ENCODE peak calls at places on chromosome 7, in nine cellular contexts. V is PC-3, P is GM23248, X is GM23338, K is hepatocyte, D is SK-N-SH, H is HCT116, O is MM.1S, Z is Karpas-422. R is an unnamed sample. For H3K36me3, H3K9me2 and H3K27me3, the result is how much of the 10 kb centered on the place peaks cover.

GRCh38 chr7:18895456-18895855 is 222.0 kb downstream of the TWIST1 start:
- DNase-seq in K (no peak), Z (no peak), X (no peak), V (peak), H (peak), D (no peak), P (peak), O (no peak), R (peak)

GRCh38 chr7:5421626-5422323 is 1.9 kb downstream of the TNRC18 start:
- DNase-seq in V (peak), X (peak), O (no peak), K (peak), Z (no peak), P (peak), H (no peak), D (peak), R (peak)

GRCh38 chr7:28711096-28711495 is 247.0 kb downstream of the TRIL start:
- DNase-seq in K (no peak), O (no peak), Z (no peak), P (no peak), D (no peak), V (no peak), H (no peak), X (no peak), R (no peak)

GRCh38 chr7:20595971-20596370 is 19.5 kb upstream of the ABCB5 start:
- DNase-seq in K (no peak), Z (no peak), H (no peak), X (no peak), V (no peak), P (no peak), O (no peak), D (no peak), R (no peak)

GRCh38 chr7:147971606-147972005 is 619.0 kb upstream of the C7orf33 start:
- DNase-seq in H (no peak), O (no peak), V (no peak), P (no peak), D (no peak), X (no peak), Z (no peak), K (no peak), R (no peak)

GRCh38 chr7:2508327-2509231 is 11.0 kb upstream of the LFNG start:
- DNase-seq in Z (no peak), O (peak), D (no peak), K (no peak), V (no peak), X (no peak), P (peak), H (no peak), R (peak)

GRCh38 chr7:74222851-74223710 is 13.3 kb downstream of the LAT2 start:
- DNase-seq in Z (no peak), X (no peak), H (no peak), O (no peak), K (no peak), V (no peak), D (no peak), P (no peak), R (no peak)

GRCh38 chr7:118352854-118353453 is 128.4 kb downstream of the ANKRD7 start:
- DNase-seq in K (peak), X (peak), V (peak), D (peak), H (peak), O (peak), P (peak), Z (peak), R (no peak)

GRCh38 chr7:46071076-46071475 is 150.0 kb upstream of the IGFBP3 start:
- DNase-seq in V (no peak), P (peak), X (no peak), H (no peak), Z (no peak), K (no peak), O (no peak), D (no peak), R (no peak)

GRCh38 chr7:107150375-107151073 is 18.3 kb upstream of the HBP1 start:
- DNase-seq in P (peak), H (peak), X (peak), D (peak), Z (peak), O (peak), V (peak), K (peak), R (peak)

GRCh38 chr7:98840604-98841508 is 29.0 kb downstream of the TMEM130 start:
- DNase-seq in X (no peak), D (no peak), V (peak), K (no peak), Z (no peak), H (no peak), O (no peak), P (peak), R (no peak)

GRCh38 chr7:107920048-107920772 is 29.2 kb downstream of the DLD start:
- DNase-seq in K (no peak), D (no peak), X (no peak), V (no peak), Z (no peak), O (no peak), P (no peak), H (no peak), R (no peak)

DNA sequence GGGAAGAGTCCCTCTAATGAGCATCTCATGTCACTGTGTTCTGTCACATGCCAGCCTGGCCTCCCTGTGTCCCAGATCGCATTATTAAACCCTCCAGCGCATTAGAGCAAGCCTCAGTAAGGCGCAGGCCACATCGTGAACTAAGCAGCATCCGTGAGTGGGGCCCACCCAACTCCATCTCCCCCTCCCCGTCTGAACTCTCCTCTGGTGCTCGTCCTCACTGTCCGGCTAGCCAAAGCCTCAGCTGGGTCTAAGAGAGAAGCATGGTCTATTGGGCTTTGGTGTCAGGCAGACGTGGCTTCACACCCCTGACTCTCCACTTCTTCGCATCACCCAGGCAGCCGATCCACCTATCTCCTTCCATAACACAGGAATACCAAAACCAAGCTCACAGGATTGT is 164.7 kb upstream of the LANCL2 start:
- DNase-seq in K (no peak), Z (no peak), H (no peak), V (no peak), O (no peak), D (no peak), X (no peak), P (no peak), R (no peak)
- H3K36me3 ChIP-seq in K (under half), Z (under half), H (half or more), V (half or more), O (under half), D (under half), X (under half), P (half or more), R (half or more)

GRCh38 chr7:15370441-15370840 is 191.4 kb downstream of the AGMO start:
- DNase-seq in O (no peak), Z (no peak), P (no peak), K (no peak), V (no peak), X (no peak), H (no peak), D (no peak), R (no peak)

GRCh38 chr7:15367897-15368296 is 193.9 kb downstream of the AGMO start:
- DNase-seq in H (no peak), O (no peak), X (no peak), P (no peak), V (no peak), K (no peak), Z (no peak), D (no peak), R (no peak)

DNA sequence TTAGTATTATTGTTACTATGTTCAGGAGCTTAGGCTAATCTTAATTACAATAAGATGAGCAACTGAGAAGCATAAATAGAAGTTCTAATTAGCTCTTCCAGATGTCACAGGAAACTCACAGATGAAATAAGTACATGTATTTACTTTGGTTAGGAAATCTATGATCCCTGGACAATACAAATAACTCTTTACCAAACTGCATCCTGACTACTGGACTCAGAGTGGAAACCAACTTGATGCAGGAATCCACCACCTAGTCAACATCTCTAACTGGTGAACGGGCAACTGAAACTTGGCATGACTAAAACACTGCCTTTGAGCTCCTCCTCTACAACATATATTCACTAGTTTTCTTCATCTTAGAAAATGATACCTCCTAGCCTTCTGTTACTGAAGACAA is 193.2 kb downstream of the AGMO start:
- DNase-seq in D (no peak), X (no peak), O (no peak), V (no peak), P (no peak), Z (no peak), K (no peak), H (no peak), R (no peak)
- H3K9me2 ChIP-seq in D (under half), X (under half), O (under half), V (under half), P (under half), Z (under half), K (under half), H (under half), R (under half)

GRCh38 chr7:132354527-132354926 is 221.7 kb downstream of the PLXNA4 start:
- DNase-seq in X (no peak), Z (no peak), O (no peak), K (no peak), P (no peak), H (no peak), D (peak), V (no peak), R (no peak)
- H3K27me3 ChIP-seq in X (under half), Z (under half), O (under half), K (under half), P (under half), H (half or more), D (under half), V (under half), R (half or more)

GRCh38 chr7:26191233-26191973 is 9.1 kb downstream of the HNRNPA2B1 start:
- DNase-seq in O (no peak), Z (no peak), K (no peak), P (no peak), H (no peak), V (no peak), X (no peak), D (no peak), R (no peak)

GRCh38 chr7:26190417-26190869 is 10.1 kb downstream of the HNRNPA2B1 start:
- DNase-seq in D (no peak), V (no peak), O (no peak), K (no peak), X (no peak), P (no peak), H (no peak), Z (peak), R (no peak)

GRCh38 chr7:26191974-26192479 is 8.5 kb downstream of the HNRNPA2B1 start:
- DNase-seq in O (no peak), V (no peak), H (no peak), D (no peak), X (no peak), P (no peak), Z (no peak), K (no peak), R (no peak)

GRCh38 chr7:26193432-26194206 is 6.9 kb downstream of the HNRNPA2B1 start:
- DNase-seq in O (no peak), P (no peak), V (no peak), H (no peak), X (no peak), K (no peak), Z (peak), D (no peak), R (no peak)

GRCh38 chr7:26192485-26193087 is 8.0 kb downstream of the HNRNPA2B1 start:
- DNase-seq in X (no peak), V (no peak), K (no peak), P (no peak), O (no peak), D (no peak), Z (peak), H (no peak), R (no peak)
- H3K36me3 ChIP-seq in X (half or more), V (half or more), K (under half), P (half or more), O (half or more), D (half or more), Z (half or more), H (half or more), R (half or more)

DNA sequence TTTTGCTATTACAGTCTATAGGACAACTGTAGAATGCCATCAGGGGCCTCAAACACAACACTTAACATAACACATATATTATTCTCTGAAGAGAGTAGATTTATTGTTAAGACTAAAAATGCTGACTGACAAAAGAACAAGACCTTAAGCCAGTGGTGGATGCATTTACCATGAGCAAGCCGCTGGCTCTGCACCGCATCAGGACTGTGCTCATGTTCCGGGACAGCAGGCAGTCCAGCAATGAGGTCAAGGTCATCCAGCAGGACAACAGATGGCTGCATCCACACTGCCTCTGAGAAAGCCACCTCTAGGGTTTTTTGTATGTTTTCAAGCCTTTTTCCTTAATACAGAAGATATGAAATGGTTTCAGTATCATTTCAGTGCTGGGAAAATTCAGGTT is 23.8 kb downstream of the PEX1 start:
- DNase-seq in K (no peak), Z (no peak), D (no peak), P (no peak), X (no peak), V (no peak), O (no peak), H (no peak), R (no peak)
- H3K9me2 ChIP-seq in K (under half), Z (under half), D (under half), P (under half), X (under half), V (under half), O (under half), H (under half), R (under half)

GRCh38 chr7:151175793-151176311 is 8.4 kb upstream of the GBX1 start:
- DNase-seq in P (no peak), H (no peak), K (no peak), D (no peak), X (peak), O (no peak), Z (no peak), V (peak), R (no peak)

GRCh38 chr7:151175047-151175792 is 7.7 kb upstream of the GBX1 start:
- DNase-seq in O (no peak), X (no peak), K (no peak), H (no peak), V (no peak), D (no peak), P (no peak), Z (no peak), R (no peak)

GRCh38 chr7:151173386-151174245 is 6.1 kb upstream of the GBX1 start:
- DNase-seq in D (no peak), H (no peak), P (no peak), V (no peak), X (no peak), Z (no peak), K (no peak), O (no peak), R (no peak)

GRCh38 chr7:151172273-151173141 is 5.0 kb upstream of the GBX1 start:
- DNase-seq in K (peak), D (peak), H (peak), V (peak), O (peak), X (peak), Z (peak), P (peak), R (peak)

DNA sequence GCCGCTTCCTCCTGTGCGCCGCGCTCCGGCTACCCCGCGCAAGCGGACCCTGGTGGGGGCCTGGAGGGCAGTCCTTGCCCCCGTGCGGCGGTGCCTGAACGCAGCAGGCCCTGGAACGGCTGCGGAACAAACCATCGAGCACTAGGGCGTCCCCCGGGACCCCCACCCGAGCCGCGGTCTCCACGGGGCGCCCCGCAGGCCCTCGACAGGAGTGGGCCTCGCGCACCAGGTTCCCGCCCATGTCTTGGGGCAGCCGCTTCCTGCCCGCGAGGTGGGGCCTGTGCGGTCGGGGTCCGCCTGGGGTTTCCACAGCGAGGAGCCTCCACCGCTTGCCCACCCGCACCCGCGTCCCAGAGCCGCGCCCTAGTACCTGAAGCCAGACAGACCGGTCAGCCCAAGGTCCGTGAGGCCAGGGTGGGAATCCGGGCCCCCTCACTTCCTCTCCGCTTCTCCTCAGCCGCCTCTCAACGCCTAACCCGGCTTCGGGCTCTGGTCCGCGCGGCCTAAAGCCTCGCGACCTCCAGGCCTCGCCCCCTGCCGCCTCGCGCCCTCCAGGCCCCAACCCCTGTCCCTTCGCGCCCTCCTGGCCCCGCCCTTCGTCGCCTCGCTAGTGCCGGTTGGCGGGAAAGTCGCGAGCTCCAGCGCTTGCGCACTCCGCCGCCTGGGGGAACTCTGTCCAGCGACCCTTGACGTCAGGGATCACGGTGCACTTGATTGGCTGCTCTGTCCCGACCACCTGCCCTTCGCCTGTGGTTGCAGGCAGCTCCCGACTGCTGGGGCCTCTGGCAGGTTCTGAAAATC is 7.0 kb upstream of the GBX1 start:
- DNase-seq in D (no peak), P (peak), O (no peak), X (peak), H (no peak), V (no peak), Z (no peak), K (no peak), R (no peak)
- H3K27me3 ChIP-seq in D (half or more), P (half or more), O (half or more), X (half or more), H (under half), V (under half), Z (under half), K (under half), R (half or more)

DNA sequence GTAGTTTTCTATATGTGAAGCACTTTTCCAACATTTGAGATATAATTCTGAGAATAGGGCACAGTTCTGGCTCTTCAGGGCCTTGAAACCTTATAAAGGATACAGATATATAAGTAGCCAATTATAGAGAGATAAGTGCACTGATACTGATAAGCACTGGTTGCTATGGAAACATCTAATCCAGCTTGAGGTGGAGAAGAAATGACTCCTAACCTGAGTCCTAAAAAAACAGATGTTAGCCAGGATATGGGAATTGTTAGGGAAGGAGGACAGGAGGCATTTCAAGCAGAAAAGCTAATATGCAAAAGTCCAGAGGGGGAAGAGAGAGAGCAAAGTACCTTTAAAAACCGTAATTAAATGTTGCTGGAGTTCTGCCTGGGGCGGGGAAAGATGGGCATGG is 30.8 kb downstream of the STRIP2 start:
- DNase-seq in O (no peak), H (no peak), X (no peak), K (no peak), P (no peak), V (no peak), D (peak), Z (no peak), R (no peak)
- H3K36me3 ChIP-seq in O (under half), H (under half), X (under half), K (under half), P (under half), V (under half), D (under half), Z (under half), R (under half)

GRCh38 chr7:87561702-87562101 is 39.0 kb downstream of the ABCB1 start:
- DNase-seq in K (no peak), Z (no peak), V (no peak), D (no peak), O (no peak), X (no peak), P (no peak), H (no peak), R (no peak)

GRCh38 chr7:87565877-87566276 is 34.8 kb downstream of the ABCB1 start:
- DNase-seq in Z (no peak), X (no peak), V (no peak), O (no peak), H (no peak), D (no peak), P (no peak), K (no peak), R (no peak)

GRCh38 chr7:87566311-87566710 is 34.4 kb downstream of the ABCB1 start:
- DNase-seq in K (no peak), H (no peak), X (no peak), Z (no peak), P (no peak), O (no peak), D (no peak), V (no peak), R (no peak)

GRCh38 chr7:87567052-87567451 is 33.6 kb downstream of the ABCB1 start:
- DNase-seq in D (no peak), K (no peak), O (no peak), V (no peak), X (no peak), Z (no peak), P (no peak), H (no peak), R (no peak)

DNA sequence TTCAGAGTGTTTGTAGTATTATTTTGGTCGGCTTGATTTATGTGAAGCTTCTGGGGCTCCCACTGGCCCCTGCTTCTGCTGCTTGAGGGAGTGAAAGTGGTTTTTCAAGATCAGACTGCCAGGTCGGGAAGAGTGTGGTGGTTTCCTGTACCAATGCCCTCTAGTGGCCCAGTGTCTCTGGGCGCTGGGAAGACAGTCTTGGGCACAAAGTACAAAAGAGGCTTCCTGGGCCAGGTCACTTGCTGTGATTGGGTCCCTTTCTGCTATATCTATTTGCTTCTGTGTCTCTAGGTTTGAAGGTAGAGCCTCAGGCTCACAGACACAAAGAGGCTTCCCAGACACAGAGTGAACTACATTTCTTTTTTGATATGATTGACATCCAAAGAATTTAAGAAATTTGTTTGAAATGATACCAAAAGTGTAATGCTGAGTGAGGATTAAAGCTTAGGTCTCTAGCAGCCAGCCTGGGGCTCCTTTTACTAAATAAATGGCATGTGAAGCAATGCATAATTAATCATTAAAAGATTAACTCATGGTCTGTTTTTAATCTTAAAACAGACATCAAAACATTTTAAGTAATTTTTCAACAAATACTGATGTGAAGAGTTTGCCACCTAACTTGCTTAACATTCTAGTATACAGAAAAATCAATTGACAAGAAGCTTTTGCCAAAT is 36.3 kb downstream of the ABCB1 start:
- DNase-seq in X (peak), P (peak), K (peak), V (peak), D (peak), H (peak), O (peak), Z (peak), R (peak)
- H3K9me2 ChIP-seq in X (under half), P (under half), K (under half), V (under half), D (under half), H (under half), O (under half), Z (under half), R (under half)

R was measured in PC-9.